ENCODE peak calls at places on chromosomes 7 and 10, in nine cellular contexts. R is HCT116, Z is HFFc6, H is HL-60, M is H54, O is retina, I is NCI-H510A treated with DMSO at 0.1 percent for 48 hours, Q is ureter, D is NCI-H446 treated with DMSO at 0.1 percent for 48 hours. L is an unnamed sample.

GRCh38 chr7:68748934-68749695 is 849.2 kb upstream of the AUTS2 start:
- DNase-seq in Q (no peak), D (no peak), I (no peak), M (no peak), O (no peak), H (no peak), R (no peak), Z (no peak), L (no peak)

GRCh38 chr10:117534321-117535044 is 8.1 kb upstream of the EMX2 start:
- DNase-seq in D (no peak), O (peak; percentile 78), R (no peak), Q (no peak), I (no peak), M (no peak), Z (no peak), H (no peak), L (no peak)

GRCh38 chr7:131681961-131682360 is 125.5 kb upstream of the PODXL start:
- DNase-seq in Z (no peak), O (no peak), Q (no peak), H (no peak), D (no peak), I (no peak), R (no peak), M (no peak), L (no peak)

GRCh38 chr7:51927738-51928137 is 611.1 kb upstream of the COBL start:
- DNase-seq in Z (no peak), R (no peak), M (no peak), H (no peak), O (no peak), Q (no peak), D (no peak), I (no peak), L (no peak)

GRCh38 chr7:106022193-106022821 is 59.2 kb downstream of the CDHR3 start:
- DNase-seq in Q (no peak), Z (no peak), M (no peak), O (no peak), I (peak; percentile 3), R (no peak), D (peak; percentile 58), H (no peak), L (no peak)

GRCh38 chr7:148045521-148045920 is 545.0 kb upstream of the C7orf33 start:
- DNase-seq in Z (no peak), H (no peak), O (no peak), M (no peak), Q (no peak), D (no peak), R (no peak), I (peak; percentile 41), L (no peak)

GRCh38 chr10:132138596-132138995 is 48.2 kb upstream of the DPYSL4 start:
- DNase-seq in D (no peak), R (no peak), Q (no peak), I (no peak), M (no peak), O (no peak), Z (no peak), H (no peak), L (peak; percentile 16)

GRCh38 chr7:953547-954327 is 743 bp downstream of the ADAP1 start:
- DNase-seq in D (no peak), R (no peak), Z (no peak), M (no peak), O (peak; percentile 80), Q (peak; percentile 73), H (no peak), I (no peak), L (peak; percentile 65)

GRCh38 chr7:51141451-51141971 is 175.1 kb downstream of the COBL start:
- DNase-seq in O (peak; percentile 65), Q (no peak), M (peak; percentile 50), I (peak; percentile 78), D (peak; percentile 31), Z (peak; percentile 25), H (no peak), R (no peak), L (no peak)

GRCh38 chr10:70311698-70312097 is 27.9 kb upstream of the NPFFR1 start:
- DNase-seq in H (no peak), R (no peak), D (no peak), I (no peak), O (no peak), Q (no peak), M (no peak), Z (no peak), L (no peak)

GRCh38 chr10:89078729-89079672 is 88.4 kb downstream of the FAS start:
- DNase-seq in Q (no peak), O (no peak), D (no peak), I (no peak), R (no peak), H (no peak), M (no peak), Z (peak; percentile 11), L (no peak)

GRCh38 chr7:92293887-92294616 is 48.3 kb downstream of the ANKIB1 start:
- DNase-seq in M (no peak), Z (no peak), D (no peak), Q (no peak), I (no peak), R (no peak), H (no peak), O (no peak), L (no peak)

GRCh38 chr7:36568437-36568818 is 155.9 kb downstream of the AOAH start:
- DNase-seq in R (no peak), Q (no peak), D (no peak), Z (no peak), I (no peak), H (no peak), M (no peak), O (no peak), L (no peak)

GRCh38 chr7:95396136-95397032 is at the start of gene PON3:
- DNase-seq in O (peak; percentile 50), Q (no peak), I (peak; percentile 70), Z (no peak), H (no peak), M (no peak), R (peak; percentile 22), D (no peak), L (no peak)

GRCh38 chr7:102472126-102473041 is 6.3 kb downstream of the POLR2J start:
- DNase-seq in Z (no peak), D (no peak), O (no peak), M (no peak), R (no peak), I (no peak), H (no peak), Q (no peak), L (peak; percentile 21)

GRCh38 chr10:33129181-33129928 is 171.3 kb upstream of the ITGB1 start:
- DNase-seq in H (no peak), Z (peak; percentile 90), O (no peak), D (no peak), Q (no peak), R (no peak), M (peak; percentile 65), I (no peak), L (no peak)

L was measured in glutamatergic neuron.